ENCODE peak calls at places on chromosome 16, in nine cellular contexts. M is GM12891, S is body of pancreas, N is prostate gland, G is A549, C is uterus, R is IMR-90, E is NB4, P is ovary. B is an unnamed sample.
A peak's percentile ranks its signal among the peaks of the same experiment; 100 is the strongest.

GRCh38 chr16:80924372-80924978 is 82.2 kb downstream of the CMC2 start:
- DNase-seq in R (peak; percentile 43), E (peak; percentile 69), M (peak; percentile 55), S (peak; percentile 39), G (peak; percentile 43), N (peak; percentile 74), C (no peak), P (no peak), B (peak; percentile 80)

GRCh38 chr16:86609661-86610060 is 31.3 kb downstream of the FOXL1 start:
- DNase-seq in S (no peak), M (no peak), E (no peak), C (no peak), G (no peak), R (no peak), N (no peak), P (no peak), B (no peak)

GRCh38 chr16:68756250-68757051 is 19.4 kb downstream of the CDH1 start:
- DNase-seq in M (peak; percentile 53), S (peak; percentile 91), E (peak; percentile 51), C (no peak), G (no peak), P (no peak), R (no peak), N (peak; percentile 69), B (peak; percentile 70)

GRCh38 chr16:62966626-62967025 is 930.4 kb upstream of the CDH8 start:
- DNase-seq in N (no peak), G (no peak), E (no peak), C (no peak), M (no peak), R (no peak), S (no peak), P (no peak), B (no peak)

GRCh38 chr16:86928517-86929148 is 350.3 kb downstream of the FOXL1 start:
- DNase-seq in N (no peak), S (no peak), G (no peak), C (no peak), E (peak; percentile 39), P (no peak), R (no peak), M (no peak), B (no peak)

GRCh38 chr16:66740010-66740409 is 11.4 kb downstream of the DYNC1LI2 start:
- DNase-seq in C (no peak), M (no peak), E (peak; percentile 62), N (no peak), G (peak; percentile 80), P (no peak), S (no peak), R (peak; percentile 32), B (no peak)

GRCh38 chr16:77574867-77575619 is 140.2 kb upstream of the ADAMTS18 start:
- DNase-seq in R (no peak), E (no peak), C (peak; percentile 24), P (peak; percentile 23), M (no peak), N (no peak), G (no peak), S (no peak), B (no peak)

GRCh38 chr16:85916141-85916890 is 17.4 kb downstream of the IRF8 start:
- DNase-seq in P (no peak), G (no peak), R (no peak), N (no peak), M (no peak), C (no peak), S (peak; percentile 87), E (no peak), B (peak; percentile 92)

GRCh38 chr16:10509534-10510025 is 70.8 kb downstream of the EMP2 start:
- DNase-seq in N (peak; percentile 51), E (peak; percentile 82), R (peak; percentile 79), S (peak; percentile 80), P (peak; percentile 56), C (peak; percentile 49), G (peak; percentile 82), M (peak; percentile 46), B (peak; percentile 54)

GRCh38 chr16:84648595-84649510 is 542 bp downstream of the KLHL36 start:
- DNase-seq in P (peak; percentile 70), S (peak; percentile 76), M (peak; percentile 80), E (peak; percentile 66), N (peak; percentile 48), C (peak; percentile 36), R (no peak), G (peak; percentile 47), B (peak; percentile 68)

GRCh38 chr16:27642753-27643152 is 92.8 kb downstream of the KATNIP start:
- DNase-seq in S (no peak), C (no peak), M (no peak), R (peak; percentile 21), P (no peak), G (no peak), E (peak; percentile 45), N (no peak), B (no peak)

GRCh38 chr16:53061701-53062159 is 6.9 kb downstream of the CHD9 start:
- DNase-seq in C (no peak), P (no peak), G (no peak), N (no peak), M (no peak), E (peak; percentile 62), S (no peak), R (no peak), B (peak; percentile 63)

GRCh38 chr16:4217246-4218131 is 24.4 kb downstream of the SRL start:
- DNase-seq in M (no peak), E (no peak), N (peak; percentile 59), G (no peak), P (peak; percentile 76), S (no peak), R (peak; percentile 27), C (no peak), B (no peak)

GRCh38 chr16:59021751-59022150 is 287.6 kb upstream of the GOT2 start:
- DNase-seq in R (peak; percentile 32), E (no peak), P (no peak), M (no peak), G (peak; percentile 8), S (no peak), N (no peak), C (no peak), B (no peak)

GRCh38 chr16:31709181-31709580 is 164.4 kb upstream of the ZNF267 start:
- DNase-seq in M (no peak), E (no peak), G (no peak), S (no peak), C (no peak), N (no peak), R (no peak), P (no peak), B (no peak)

GRCh38 chr16:31708348-31708747 is 165.3 kb upstream of the ZNF267 start:
- DNase-seq in E (no peak), P (no peak), M (no peak), C (no peak), R (no peak), S (no peak), N (no peak), G (no peak), B (no peak)

GRCh38 chr16:31710880-31711279 is 162.7 kb upstream of the ZNF267 start:
- DNase-seq in S (no peak), R (no peak), C (no peak), M (no peak), P (no peak), G (no peak), N (no peak), E (no peak), B (no peak)

GRCh38 chr16:31711344-31711845 is 162.2 kb upstream of the ZNF267 start:
- DNase-seq in C (no peak), N (no peak), E (no peak), G (no peak), R (no peak), S (no peak), P (no peak), M (no peak), B (no peak)

GRCh38 chr16:31710134-31710533 is 163.5 kb upstream of the ZNF267 start:
- DNase-seq in P (no peak), N (no peak), S (no peak), M (no peak), G (no peak), E (no peak), R (no peak), C (no peak), B (no peak)
- TF ChIP-seq POLR2A in P (no peak), N (no peak), S (no peak), M (peak; percentile 2), G (no peak), E (no peak), R (no peak), C (no peak), B (no peak)

DNA sequence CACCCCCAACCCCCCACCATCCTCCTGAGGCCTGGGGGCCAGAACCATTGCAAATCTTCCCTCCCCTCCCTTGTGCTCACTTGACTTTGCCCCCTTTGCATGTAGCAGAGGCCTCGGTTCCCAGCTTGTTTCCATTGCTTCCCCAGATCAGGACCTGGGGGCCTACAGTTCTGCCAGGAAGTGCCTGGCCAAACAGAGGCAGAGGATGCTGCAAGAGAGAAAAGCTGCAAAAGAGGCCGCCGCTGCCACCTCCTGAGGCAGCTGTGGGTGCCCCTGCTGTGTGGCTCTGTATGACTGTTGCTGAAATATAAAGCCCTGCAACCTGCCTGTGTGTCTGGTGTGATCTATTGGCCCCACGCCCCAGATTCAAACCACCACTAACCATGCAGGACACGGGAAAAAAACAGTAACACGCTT is 2.3 kb downstream of the NDUFB10 start:
- DNase-seq in C (no peak), M (no peak), G (no peak), N (no peak), S (no peak), E (peak; percentile 73), P (peak; percentile 20), R (no peak), B (no peak)
- TF ChIP-seq POLR2A in C (no peak), M (no peak), G (no peak), N (no peak), S (no peak), E (peak; percentile 17), P (no peak), R (no peak), B (no peak)

GRCh38 chr16:31135535-31136286 is at the start of gene PRSS8:
- DNase-seq in C (no peak), M (no peak), N (peak; percentile 92), E (no peak), P (no peak), S (peak; percentile 97), G (no peak), R (no peak), B (peak; percentile 96)
- TF ChIP-seq POLR2A in C (peak; percentile 31), M (no peak), N (peak; percentile 98), E (no peak), P (no peak), S (peak; percentile 97), G (no peak), R (no peak), B (peak; percentile 35)

DNA sequence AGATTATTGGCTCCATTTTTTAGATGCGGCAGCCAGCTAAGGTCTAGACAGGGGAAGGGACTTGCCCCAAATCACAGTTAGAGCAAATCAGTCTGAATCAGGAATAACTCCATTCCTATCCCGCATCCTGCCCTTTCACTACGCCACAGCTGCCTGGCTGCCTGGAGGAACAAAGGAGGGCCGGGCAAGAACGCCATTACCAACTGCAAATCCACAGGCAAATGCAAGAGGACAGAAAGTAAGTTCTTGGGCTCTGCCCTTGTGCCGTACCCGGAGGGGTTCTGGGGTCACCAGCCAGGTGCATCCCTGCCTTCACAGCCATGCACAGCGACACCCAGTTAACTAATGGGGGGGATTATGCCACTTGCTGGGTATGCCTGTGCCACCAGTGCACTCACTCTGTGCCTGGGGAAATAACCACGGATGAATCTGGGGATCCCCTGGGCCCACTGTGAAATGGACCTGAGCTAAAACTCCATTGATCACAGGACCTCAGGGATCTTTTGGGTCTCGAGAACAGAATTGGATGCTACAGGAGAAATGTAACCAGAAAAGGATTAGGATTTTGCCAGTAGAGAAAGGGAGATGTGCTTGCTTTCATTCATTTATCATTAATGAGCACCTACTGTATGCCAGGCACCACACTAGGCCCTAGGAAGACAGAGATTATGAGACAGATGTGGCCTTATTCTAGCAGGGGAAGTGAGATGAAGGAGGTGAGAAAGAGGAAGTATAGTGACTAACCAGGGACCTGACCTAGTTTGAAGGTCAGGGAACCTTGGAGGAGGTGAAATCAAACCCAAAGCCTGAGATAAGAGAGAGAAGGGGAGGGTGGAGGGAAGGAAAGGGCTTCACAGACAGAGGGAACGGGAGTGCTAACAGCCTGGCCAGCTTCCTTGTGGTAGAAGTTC is 17.7 kb downstream of the BCL7C start:
- DNase-seq in R (peak; percentile 26), P (no peak), C (no peak), N (no peak), M (peak; percentile 48), S (no peak), E (peak; percentile 81), G (no peak), B (no peak)
- TF ChIP-seq POLR2A in R (no peak), P (no peak), C (no peak), N (no peak), M (no peak), S (no peak), E (no peak), G (peak; percentile 6), B (no peak)